ENCODE peak calls at places on chromosomes 16 and 17, in six cellular contexts. W is uterus, L is progenitor cell of endocrine pancreas, R is fibroblast of pulmonary artery, S is GM23338, V is lower leg skin. I is an unnamed sample.

GRCh38 chr17:20051624-20052023 is 42.5 kb downstream of the SPECC1 start:
- DNase-seq in W (no peak), L (no peak), R (no peak), S (no peak), V (no peak), I (no peak)

GRCh38 chr17:17487998-17488397 is 8.2 kb downstream of the RASD1 start:
- DNase-seq in W (no peak), L (no peak), R (no peak), S (no peak), V (no peak), I (no peak)

GRCh38 chr16:20327444-20328041 is at the start of gene GP2:
- DNase-seq in W (no peak), L (no peak), R (no peak), S (peak; percentile 48), V (no peak), I (no peak)

GRCh38 chr17:4498461-4499397 is at the start of gene SPNS2:
- DNase-seq in W (no peak), L (peak; percentile 40), R (peak; percentile 38), S (peak; percentile 88), V (no peak), I (peak; percentile 75)

GRCh38 chr16:65745201-65745600 is 621.3 kb upstream of the CDH5 start:
- DNase-seq in W (no peak), L (no peak), R (no peak), S (no peak), V (no peak), I (no peak)

GRCh38 chr17:76727745-76728456 is 1.3 kb downstream of the METTL23 start:
- DNase-seq in W (no peak), L (no peak), R (no peak), S (no peak), V (peak; percentile 85), I (no peak)

GRCh38 chr16:13629704-13630103 is 290.2 kb upstream of the ERCC4 start:
- DNase-seq in W (no peak), L (no peak), R (no peak), S (no peak), V (no peak), I (no peak)

GRCh38 chr16:56849690-56850680 is 15.0 kb upstream of the SLC12A3 start:
- DNase-seq in W (no peak), L (no peak), R (peak; percentile 31), S (no peak), V (peak; percentile 60), I (no peak)

GRCh38 chr16:88676502-88677242 is 9.6 kb downstream of the SNAI3 start:
- DNase-seq in W (no peak), L (no peak), R (no peak), S (no peak), V (no peak), I (no peak)

GRCh38 chr17:62162898-62163297 is 97.8 kb upstream of the MED13 start:
- DNase-seq in W (no peak), L (no peak), R (no peak), S (no peak), V (peak; percentile 26), I (no peak)
- TF ChIP-seq CTCF in W (no peak), L (no peak), R (no peak), S (no peak), V (no peak), I (no peak)

GRCh38 chr17:7392696-7393612 is 1.4 kb downstream of the PLSCR3 start:
- DNase-seq in W (no peak), L (no peak), R (no peak), S (peak; percentile 47), V (no peak), I (no peak)

GRCh38 chr17:7391307-7391706 is 3.0 kb downstream of the PLSCR3 start:
- DNase-seq in W (no peak), L (no peak), R (no peak), S (no peak), V (no peak), I (no peak)

GRCh38 chr17:7396147-7396546 is 1.8 kb upstream of the PLSCR3 start:
- DNase-seq in W (no peak), L (no peak), R (no peak), S (no peak), V (no peak), I (no peak)

GRCh38 chr17:7393613-7394451 is 493 bp downstream of the PLSCR3 start:
- DNase-seq in W (peak; percentile 31), L (peak; percentile 32), R (no peak), S (peak; percentile 88), V (no peak), I (no peak)

DNA sequence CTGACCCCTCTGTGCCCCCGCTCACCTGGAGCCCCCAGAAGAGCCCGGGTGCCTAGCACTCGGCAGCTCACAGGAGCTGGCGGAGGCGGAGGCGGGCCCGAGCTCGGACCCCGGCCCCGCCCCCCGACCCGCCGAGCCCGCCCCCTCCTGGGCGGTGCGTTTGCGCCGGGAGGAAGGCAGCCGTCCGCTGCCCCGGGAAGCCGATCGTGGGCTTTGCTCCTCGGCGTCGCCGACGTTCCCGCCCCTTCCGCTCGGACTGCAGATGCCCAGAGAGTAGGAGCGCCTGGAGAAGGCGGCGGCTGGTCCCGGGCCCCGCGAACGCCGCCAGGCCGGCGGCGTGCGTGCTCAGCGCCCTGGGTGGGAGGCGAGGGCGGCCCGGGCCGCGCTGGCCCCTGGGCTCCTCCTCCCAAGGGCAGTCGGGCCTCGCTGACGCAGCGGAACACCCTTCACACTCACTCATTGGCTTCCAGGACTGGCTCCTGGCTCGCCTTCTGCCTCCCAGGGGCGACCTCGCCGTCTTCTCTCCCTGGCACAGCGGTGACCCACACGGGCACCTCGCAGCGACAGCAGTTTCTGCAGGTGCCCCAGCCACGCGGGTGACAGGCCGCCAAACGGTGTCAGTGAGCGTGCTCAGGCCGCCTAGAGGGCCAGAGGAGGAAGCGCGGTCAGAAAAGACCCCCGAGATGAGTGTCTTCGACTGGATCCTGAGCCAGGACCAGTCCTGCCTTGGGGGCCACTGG is at the start of gene PLSCR3:
- DNase-seq in W (peak; percentile 83), L (peak; percentile 72), R (peak; percentile 87), S (peak; percentile 89), V (peak; percentile 97), I (peak; percentile 87)
- TF ChIP-seq CTCF in W (peak; percentile 16), L (peak; percentile 63), R (peak; percentile 41), S (peak; percentile 42), V (no peak), I (peak; percentile 49)

GRCh38 chr17:58210922-58211321 is 8.1 kb downstream of the MKS1 start:
- DNase-seq in W (no peak), L (no peak), R (no peak), S (peak; percentile 28), V (peak; percentile 17), I (no peak)
- TF ChIP-seq CTCF in W (no peak), L (no peak), R (peak; percentile 1), S (peak; percentile 52), V (no peak), I (no peak)

DNA sequence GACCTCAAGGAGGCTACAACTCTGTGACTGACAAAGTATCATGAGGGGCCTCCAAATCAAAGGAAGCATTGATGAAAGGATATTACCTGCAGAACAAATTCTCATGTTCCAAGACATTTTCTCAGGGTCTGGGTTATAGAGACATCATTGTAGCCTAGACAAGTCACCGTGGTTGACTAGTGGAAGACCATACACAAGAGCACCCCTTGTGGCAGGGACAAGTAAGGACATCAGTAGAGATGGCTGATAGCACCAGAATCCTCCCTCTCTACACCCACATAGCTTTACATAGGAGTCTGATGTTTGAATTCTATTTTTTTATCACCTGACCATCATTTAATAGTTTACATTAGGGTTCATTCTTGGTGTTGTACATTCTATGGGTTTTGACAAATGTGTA is 32.5 kb upstream of the CDH8 start:
- DNase-seq in W (no peak), L (no peak), R (no peak), S (peak; percentile 65), V (no peak), I (no peak)
- TF ChIP-seq CTCF in W (no peak), L (peak; percentile 23), R (no peak), S (peak; percentile 64), V (no peak), I (no peak)

DNA sequence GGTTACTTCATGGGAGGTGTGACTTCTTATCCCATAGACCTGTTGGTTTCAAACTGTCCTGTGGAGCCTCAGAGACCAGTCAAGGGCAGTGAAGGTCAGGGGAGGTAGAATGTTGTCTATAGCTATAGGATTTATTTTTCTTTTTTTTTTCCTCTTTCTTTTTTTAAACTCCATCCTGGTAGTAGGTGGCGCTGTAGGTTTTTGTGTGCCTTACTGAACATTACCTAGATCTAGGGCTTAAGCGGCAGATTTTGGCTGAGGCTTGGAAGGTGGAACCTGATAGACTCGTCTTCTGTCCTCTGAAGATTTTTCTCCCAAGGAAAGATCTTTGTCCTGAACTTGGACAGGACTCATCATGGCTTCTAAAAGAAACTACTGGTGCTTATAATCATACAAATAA is 8.2 kb upstream of the LASP1NB start:
- DNase-seq in W (no peak), L (no peak), R (no peak), S (no peak), V (no peak), I (no peak)
- TF ChIP-seq CTCF in W (no peak), L (no peak), R (no peak), S (peak; percentile 48), V (no peak), I (no peak)

DNA sequence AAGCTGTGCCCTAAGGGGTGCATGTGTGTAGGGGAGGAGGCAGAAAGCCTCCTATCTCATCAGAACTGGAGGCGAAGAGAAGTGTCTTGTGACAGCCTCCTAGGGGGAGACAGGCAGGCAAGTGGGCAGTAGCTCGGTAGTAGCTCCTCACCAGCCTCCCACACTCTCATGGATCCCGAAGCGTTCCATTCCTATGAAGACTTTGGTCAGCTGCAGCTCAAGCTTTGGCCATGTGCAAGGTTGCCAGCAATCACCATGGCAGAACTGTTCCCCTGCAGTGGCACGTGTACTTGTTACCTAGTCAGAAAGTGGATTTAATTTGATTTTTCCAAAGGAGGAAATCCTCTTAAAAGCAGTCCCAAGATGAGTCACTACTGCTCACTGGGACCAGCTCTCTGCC is 6.7 kb downstream of the MRPL58 start:
- DNase-seq in W (no peak), L (no peak), R (no peak), S (no peak), V (no peak), I (no peak)
- TF ChIP-seq CTCF in W (no peak), L (no peak), R (no peak), S (no peak), V (no peak), I (no peak)

DNA sequence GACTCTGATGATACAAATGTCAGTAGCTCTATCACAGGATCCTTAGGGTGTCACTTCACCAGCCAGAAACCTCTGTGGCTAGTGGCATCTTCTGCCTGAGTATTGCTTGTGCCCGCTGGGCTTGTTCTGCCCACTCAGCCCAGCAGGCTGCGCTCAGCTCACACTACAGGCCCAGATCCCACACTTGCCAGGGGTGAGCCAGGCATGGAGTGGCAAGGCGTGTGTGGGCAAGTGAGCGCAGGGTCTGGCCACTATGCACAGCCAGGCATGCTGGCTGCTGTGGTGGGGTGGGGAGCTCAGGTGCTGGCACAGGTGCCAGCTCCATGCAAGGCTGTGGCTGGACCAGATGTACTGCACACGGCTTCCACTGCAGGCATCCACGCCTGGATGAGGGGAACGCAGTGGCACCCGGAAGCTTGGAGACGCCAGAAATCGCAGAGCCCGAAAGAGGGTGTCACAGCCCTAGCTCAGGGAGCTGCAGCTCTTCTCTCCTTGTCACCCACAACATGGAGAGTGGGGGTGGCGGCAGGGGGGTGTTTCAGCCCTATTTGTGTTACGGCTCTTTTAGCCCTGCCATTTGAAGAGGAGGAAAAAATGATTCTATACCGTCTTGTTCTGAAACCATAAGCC is 10.2 kb downstream of the CFAP97D1 start:
- DNase-seq in W (no peak), L (no peak), R (peak; percentile 11), S (peak; percentile 42), V (no peak), I (no peak)
- TF ChIP-seq CTCF in W (no peak), L (no peak), R (peak; percentile 24), S (peak; percentile 53), V (no peak), I (no peak)

GRCh38 chr17:69609495-69610315 is 195.2 kb downstream of the MAP2K6 start:
- DNase-seq in W (no peak), L (no peak), R (peak; percentile 51), S (peak; percentile 59), V (no peak), I (no peak)
- TF ChIP-seq CTCF in W (no peak), L (peak; percentile 55), R (peak; percentile 82), S (peak; percentile 76), V (no peak), I (no peak)

GRCh38 chr16:8088820-8089338 is 501.4 kb downstream of the TMEM114 start:
- DNase-seq in W (no peak), L (no peak), R (no peak), S (no peak), V (no peak), I (no peak)
- TF ChIP-seq CTCF in W (no peak), L (no peak), R (no peak), S (no peak), V (no peak), I (no peak)

I was measured in mesothelial cell of epicardium.